ENCODE peak calls at places on chromosomes 7 and 10, in eight cellular contexts. G is cardiac septum, E is mucosa of descending colon, T is retina, B is AG04450, Q is HTR-8/SVneo, C is esophagus squamous epithelium, K is AG08395. U is an unnamed sample.

GRCh38 chr10:110016037-110016436 is 8.3 kb downstream of the ADD3 start:
- DNase-seq in G (no peak), K (peak; percentile 15), Q (no peak), E (no peak), B (no peak), C (no peak), T (peak; percentile 41), U (peak; percentile 69)

GRCh38 chr10:43263551-43264323 is 3.1 kb downstream of the RASGEF1A start:
- DNase-seq in C (no peak), G (no peak), T (no peak), B (no peak), K (no peak), E (no peak), Q (no peak), U (peak; percentile 38)

GRCh38 chr10:69465457-69466157 is 14.3 kb downstream of the TSPAN15 start:
- DNase-seq in T (no peak), B (no peak), K (no peak), Q (no peak), G (peak; percentile 65), C (no peak), E (no peak), U (no peak)

GRCh38 chr10:62818426-62819011 is 2.4 kb upstream of the EGR2 start:
- DNase-seq in G (no peak), K (peak; percentile 8), T (peak; percentile 79), Q (no peak), E (peak; percentile 61), C (no peak), B (no peak), U (no peak)

GRCh38 chr7:142539901-142540300 is 209.4 kb upstream of the PRSS1 start:
- DNase-seq in B (peak; percentile 33), T (no peak), E (no peak), G (no peak), K (peak; percentile 49), Q (no peak), C (no peak), U (no peak)

GRCh38 chr7:35285799-35286198 is 31.9 kb upstream of the TBX20 start:
- DNase-seq in Q (no peak), C (no peak), B (no peak), K (no peak), G (no peak), E (no peak), T (no peak), U (no peak)

GRCh38 chr7:152465118-152465387 is 29.2 kb upstream of the KMT2C start:
- DNase-seq in G (no peak), T (no peak), Q (no peak), E (no peak), B (no peak), C (no peak), K (no peak), U (no peak)

GRCh38 chr10:116287906-116288501 is 15.0 kb upstream of the GFRA1 start:
- DNase-seq in K (peak; percentile 62), B (peak; percentile 7), E (no peak), C (no peak), T (peak; percentile 54), G (no peak), Q (no peak), U (peak; percentile 60)

GRCh38 chr10:127408115-127408710 is 140.9 kb upstream of the NPS start:
- DNase-seq in T (no peak), Q (no peak), G (no peak), C (no peak), K (no peak), B (no peak), E (no peak), U (no peak)